ENCODE peak calls at places on chromosome 4, in seven cellular contexts. W, B, E, H, S, C and G are unnamed samples.

GRCh38 chr4:74531952-74532794 is 87.2 kb downstream of the AREG start:
- DNase-seq in W (peak; percentile 87), B (peak; percentile 42), E (no peak), H (peak; percentile 60), S (peak; percentile 87), C (peak; percentile 31), G (peak; percentile 35)

GRCh38 chr4:76498550-76498949 is 63.5 kb downstream of the SHROOM3 start:
- DNase-seq in W (no peak), B (no peak), E (no peak), H (no peak), S (no peak), C (no peak), G (no peak)

GRCh38 chr4:74111990-74112389 is 13.0 kb upstream of the CXCL2 start:
- DNase-seq in W (peak; percentile 100), B (peak; percentile 85), E (no peak), H (no peak), S (peak; percentile 36), C (no peak), G (no peak)

GRCh38 chr4:86043755-86044592 is 315.9 kb downstream of the MAPK10 start:
- DNase-seq in W (peak; percentile 44), B (no peak), E (no peak), H (peak; percentile 13), S (peak; percentile 55), C (peak; percentile 36), G (peak; percentile 17)

GRCh38 chr4:91936301-91936700 is 367.5 kb upstream of the GRID2 start:
- DNase-seq in W (peak; percentile 2), B (no peak), E (no peak), H (no peak), S (peak; percentile 6), C (no peak), G (no peak)

GRCh38 chr4:15100994-15101695 is 98.9 kb downstream of the CPEB2 start:
- DNase-seq in W (no peak), B (no peak), E (no peak), H (no peak), S (peak; percentile 29), C (no peak), G (no peak)

GRCh38 chr4:156815717-156816319 is 155.8 kb downstream of the PDGFC start:
- DNase-seq in W (peak; percentile 55), B (no peak), E (no peak), H (no peak), S (no peak), C (no peak), G (no peak)

GRCh38 chr4:74675673-74676279 is 118.5 kb downstream of the BTC start:
- DNase-seq in W (peak; percentile 72), B (no peak), E (no peak), H (peak; percentile 33), S (peak; percentile 76), C (peak; percentile 58), G (no peak)

GRCh38 chr4:176883681-176884418 is 91.1 kb upstream of the VEGFC start:
- DNase-seq in W (peak; percentile 75), B (no peak), E (no peak), H (no peak), S (peak; percentile 88), C (no peak), G (no peak)

GRCh38 chr4:16685536-16685935 is 212.9 kb downstream of the LDB2 start:
- DNase-seq in W (no peak), B (no peak), E (no peak), H (no peak), S (peak; percentile 78), C (no peak), G (no peak)

GRCh38 chr4:87543835-87544461 is 14.8 kb upstream of the SPARCL1 start:
- DNase-seq in W (peak; percentile 54), B (no peak), E (no peak), H (peak; percentile 29), S (peak; percentile 52), C (no peak), G (no peak)

GRCh38 chr4:165709526-165709925 is 163.5 kb upstream of the TLL1 start:
- DNase-seq in W (peak; percentile 8), B (no peak), E (no peak), H (no peak), S (no peak), C (no peak), G (no peak)

GRCh38 chr4:116427666-116428065 is 657.7 kb downstream of the TRAM1L1 start:
- DNase-seq in W (no peak), B (no peak), E (no peak), H (no peak), S (no peak), C (no peak), G (no peak)

GRCh38 chr4:126071346-126072333 is 756.9 kb downstream of the FAT4 start:
- DNase-seq in W (peak; percentile 31), B (peak; percentile 57), E (no peak), H (no peak), S (peak; percentile 78), C (no peak), G (no peak)

GRCh38 chr4:38621004-38621684 is 42.9 kb upstream of the KLF3 start:
- DNase-seq in W (peak; percentile 100), B (peak; percentile 68), E (no peak), H (no peak), S (peak; percentile 87), C (peak; percentile 75), G (no peak)

GRCh38 chr4:186881521-186882220 is 158.0 kb upstream of the FAT1 start:
- DNase-seq in W (peak; percentile 83), B (no peak), E (no peak), H (no peak), S (peak; percentile 67), C (no peak), G (no peak)

GRCh38 chr4:151887816-151888180 is 127.0 kb upstream of the GATB start:
- DNase-seq in W (no peak), B (no peak), E (no peak), H (no peak), S (no peak), C (no peak), G (no peak)

GRCh38 chr4:176794151-176794550 is 1.4 kb upstream of the VEGFC start:
- DNase-seq in W (peak; percentile 97), B (no peak), E (no peak), H (no peak), S (peak; percentile 98), C (no peak), G (no peak)

GRCh38 chr4:100977746-100978397 is 369.5 kb downstream of the PPP3CA start:
- DNase-seq in W (no peak), B (no peak), E (no peak), H (no peak), S (no peak), C (no peak), G (no peak)

GRCh38 chr4:55435136-55435535 is 39.4 kb downstream of the TMEM165 start:
- DNase-seq in W (peak; percentile 28), B (no peak), E (no peak), H (no peak), S (peak; percentile 48), C (no peak), G (no peak)

GRCh38 chr4:159280442-159281172 is 177.7 kb downstream of the RAPGEF2 start:
- DNase-seq in W (no peak), B (no peak), E (no peak), H (no peak), S (no peak), C (no peak), G (no peak)

GRCh38 chr4:148574066-148574465 is 131.9 kb upstream of the NR3C2 start:
- DNase-seq in W (no peak), B (no peak), E (no peak), H (no peak), S (no peak), C (no peak), G (no peak)

DNA sequence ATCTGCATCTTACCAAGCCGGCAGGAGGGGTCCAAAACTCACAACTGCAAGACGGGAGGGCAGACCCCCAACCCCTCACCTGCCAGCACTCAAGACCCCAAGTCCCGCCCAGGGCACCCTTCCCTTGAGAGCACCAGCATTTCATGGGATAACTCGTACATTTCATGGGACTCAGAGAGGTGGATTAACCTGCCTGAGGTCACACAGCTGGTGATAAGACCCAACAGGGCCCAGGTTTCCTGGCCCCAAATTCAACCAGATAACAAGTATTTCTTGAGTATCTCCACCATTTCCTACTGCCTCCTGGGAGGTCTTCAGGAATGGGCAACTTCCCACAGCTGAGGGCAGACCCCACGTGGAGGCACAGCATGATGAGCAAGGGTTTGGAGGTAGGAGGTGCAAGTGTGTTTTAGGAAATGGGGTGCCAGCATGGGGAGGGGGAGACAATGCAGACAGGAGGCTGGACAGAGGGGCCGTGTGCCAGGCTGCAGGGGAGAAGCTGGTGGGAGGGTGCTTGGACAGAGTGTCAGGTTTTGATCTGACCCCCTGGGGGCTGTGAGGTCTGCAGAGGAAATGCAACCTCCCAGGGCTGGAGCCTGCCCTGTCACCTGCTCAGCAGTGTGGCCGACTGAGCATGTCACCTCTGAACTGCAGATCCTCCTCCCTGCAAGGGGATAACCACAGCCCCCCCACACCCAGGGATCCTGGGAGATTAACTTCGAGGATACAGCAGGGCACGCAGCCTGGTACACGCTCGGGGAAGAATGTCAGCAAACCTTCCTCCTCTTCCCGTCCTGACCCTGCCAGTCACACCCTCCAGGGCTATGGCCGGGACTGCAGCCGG is 4.4 kb downstream of the ADRA2C start:
- DNase-seq in W (no peak), B (no peak), E (no peak), H (no peak), S (no peak), C (no peak), G (no peak)
- H3K27me3 ChIP-seq in W (peaks cover 9% of the 10 kb centered on the region), B (peaks cover 27% of the 10 kb centered on the region), E (no peaks in the 10 kb centered on the region), H (peaks cover 2% of the 10 kb centered on the region), S (peaks cover 76% of the 10 kb centered on the region), C (peaks cover 14% of the 10 kb centered on the region), G (peaks cover 16% of the 10 kb centered on the region)

DNA sequence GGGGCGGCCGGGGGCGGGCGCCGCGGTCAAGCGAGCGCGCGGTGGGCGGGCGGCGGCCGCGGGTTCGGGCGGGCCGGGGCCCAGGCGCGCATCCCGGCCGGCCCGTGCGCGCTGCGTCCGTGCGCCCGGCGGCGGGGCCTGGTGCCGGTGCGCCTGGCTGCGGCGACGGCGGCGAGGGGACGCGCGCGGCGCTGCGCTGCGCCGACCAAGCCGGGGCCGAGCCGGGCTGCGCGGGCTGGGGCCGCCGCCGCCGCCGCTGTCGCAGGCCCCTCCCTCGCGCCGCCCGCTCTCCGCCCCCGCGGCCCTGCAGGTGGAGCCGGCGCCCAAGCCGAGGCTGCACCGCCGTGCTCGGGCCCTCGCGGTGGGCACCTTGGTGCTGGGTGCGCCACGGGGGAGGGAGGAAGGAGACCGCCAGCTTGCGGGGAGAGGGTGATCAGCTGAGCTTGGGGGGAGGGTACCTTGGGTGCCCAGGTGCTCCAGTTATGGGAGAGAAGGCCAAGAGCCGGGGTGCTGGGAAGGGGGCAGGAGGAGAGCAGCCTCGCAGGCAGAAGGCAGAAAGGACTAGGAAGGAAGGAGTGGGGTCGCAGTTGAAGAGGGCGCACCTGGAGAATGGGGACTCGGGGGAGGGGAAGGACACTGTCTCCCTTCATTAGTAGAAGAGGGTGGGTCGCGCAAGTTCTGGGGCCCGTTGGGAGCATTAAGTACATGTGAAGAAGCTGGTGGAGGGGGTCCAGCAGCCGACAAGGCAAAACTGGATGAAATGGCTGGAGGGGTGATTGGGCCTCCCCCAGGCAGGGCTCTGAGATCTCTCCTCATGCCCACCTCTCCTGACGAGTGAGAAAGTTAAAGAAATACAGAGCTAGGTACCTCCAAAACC is at the start of gene PPP2R2C:
- DNase-seq in W (no peak), B (no peak), E (no peak), H (no peak), S (no peak), C (peak; percentile 14), G (peak; percentile 33)
- H3K27me3 ChIP-seq in W (peaks cover 7% of the 10 kb centered on the region), B (peaks cover 16% of the 10 kb centered on the region), E (no peaks in the 10 kb centered on the region), H (peaks cover 24% of the 10 kb centered on the region), S (peaks cover 37% of the 10 kb centered on the region), C (peaks cover 20% of the 10 kb centered on the region), G (peaks cover 77% of the 10 kb centered on the region)

GRCh38 chr4:7506119-7506518 is 71.4 kb upstream of the PSAPL1 start:
- DNase-seq in W (no peak), B (no peak), E (no peak), H (no peak), S (no peak), C (no peak), G (no peak)
- H3K27me3 ChIP-seq in W (no peaks in the 10 kb centered on the region), B (no peaks in the 10 kb centered on the region), E (no peaks in the 10 kb centered on the region), H (no peaks in the 10 kb centered on the region), S (peaks cover 50% of the 10 kb centered on the region), C (no peaks in the 10 kb centered on the region), G (no peaks in the 10 kb centered on the region)

GRCh38 chr4:25670991-25671390 is 15.3 kb downstream of the SLC34A2 start:
- DNase-seq in W (no peak), B (no peak), E (no peak), H (no peak), S (no peak), C (no peak), G (no peak)
- H3K27me3 ChIP-seq in W (no peaks in the 10 kb centered on the region), B (no peaks in the 10 kb centered on the region), E (no peaks in the 10 kb centered on the region), H (no peaks in the 10 kb centered on the region), S (peaks cover 10% of the 10 kb centered on the region), C (no peaks in the 10 kb centered on the region), G (no peaks in the 10 kb centered on the region)